ENCODE peak calls at places on chromosomes 12 and 14, in five cellular contexts. X is GM03348, F is fibroblast of mammary gland, N is lung, B is NCI-H774. C is an unnamed sample.

GRCh38 chr14:68971411-68972035 is 7.6 kb downstream of the ACTN1 start:
- DNase-seq in X (no peak), F (no peak), N (no peak), B (no peak), C (no peak)

GRCh38 chr12:53532524-53533445 is 25.5 kb upstream of the NPFF start:
- DNase-seq in X (no peak), F (no peak), N (no peak), B (no peak), C (no peak)

GRCh38 chr12:104605685-104606084 is 148.9 kb downstream of the CHST11 start:
- DNase-seq in X (peak), F (peak), N (peak), B (no peak), C (no peak)

GRCh38 chr14:35818346-35819115 is 7.6 kb upstream of the BRMS1L start:
- DNase-seq in X (peak), F (peak), N (no peak), B (peak), C (no peak)

GRCh38 chr12:120368789-120369475 is at the start of gene MSI1:
- DNase-seq in X (peak), F (no peak), N (no peak), B (no peak), C (no peak)

GRCh38 chr12:3458041-3458440 is 33.0 kb upstream of the PRMT8 start:
- DNase-seq in X (no peak), F (peak), N (no peak), B (no peak), C (no peak)

GRCh38 chr12:31363416-31363809 is 37.5 kb upstream of the SINHCAF start:
- DNase-seq in X (no peak), F (no peak), N (no peak), B (no peak), C (no peak)

GRCh38 chr14:75604979-75605825 is 26.8 kb downstream of the FLVCR2 start:
- DNase-seq in X (no peak), F (peak), N (peak), B (no peak), C (no peak)

GRCh38 chr12:43501705-43502104 is 50.3 kb downstream of the ADAMTS20 start:
- DNase-seq in X (peak), F (peak), N (no peak), B (no peak), C (no peak)

GRCh38 chr12:53980448-53981388 is 4.2 kb upstream of the HOXC10 start:
- DNase-seq in X (no peak), F (no peak), N (no peak), B (no peak), C (no peak)

GRCh38 chr14:38310420-38310995 is 54.6 kb upstream of the CLEC14A start:
- DNase-seq in X (no peak), F (no peak), N (no peak), B (no peak), C (no peak)

GRCh38 chr12:70724444-70724843 is 87.2 kb upstream of the PTPRB start:
- DNase-seq in X (no peak), F (peak), N (no peak), B (no peak), C (no peak)

GRCh38 chr12:58969227-58969626 is 48.9 kb upstream of the LRIG3 start:
- DNase-seq in X (no peak), F (no peak), N (no peak), B (no peak), C (no peak)

GRCh38 chr12:52836042-52836466 is 1.9 kb upstream of the KRT79 start:
- DNase-seq in X (peak), F (peak), N (no peak), B (no peak), C (no peak)

GRCh38 chr14:74826574-74826973 is 49.4 kb downstream of the PROX2 start:
- DNase-seq in X (no peak), F (no peak), N (no peak), B (no peak), C (no peak)

GRCh38 chr14:101465795-101466448 is 95.4 kb upstream of the DIO3 start:
- DNase-seq in X (no peak), F (no peak), N (no peak), B (no peak), C (no peak)

GRCh38 chr14:72476657-72477499 is 417.0 kb downstream of the DPF3 start:
- DNase-seq in X (peak), F (peak), N (peak), B (no peak), C (no peak)

GRCh38 chr14:50821471-50822464 is 9.2 kb downstream of the NIN start:
- DNase-seq in X (no peak), F (no peak), N (peak), B (no peak), C (peak)

GRCh38 chr12:111636209-111636928 is 37.3 kb upstream of the ATXN2 start:
- DNase-seq in X (peak), F (peak), N (peak), B (no peak), C (no peak)

GRCh38 chr14:87434680-87435079 is 558.3 kb downstream of the GALC start:
- DNase-seq in X (no peak), F (no peak), N (no peak), B (no peak), C (no peak)

GRCh38 chr12:356276-356988 is 32.7 kb downstream of the KDM5A start:
- DNase-seq in X (peak), F (peak), N (no peak), B (no peak), C (no peak)

GRCh38 chr14:94630396-94630795 is 18.2 kb downstream of the SERPINA3 start:
- DNase-seq in X (no peak), F (no peak), N (no peak), B (no peak), C (no peak)

GRCh38 chr12:122753213-122753571 is 568 bp downstream of the DENR start:
- DNase-seq in X (no peak), F (no peak), N (no peak), B (no peak), C (no peak)

GRCh38 chr14:78278464-78278863 is 108.3 kb downstream of the NRXN3 start:
- DNase-seq in X (no peak), F (no peak), N (no peak), B (peak), C (no peak)

GRCh38 chr14:22979748-22980392 is 2.5 kb downstream of the AJUBA start:
- DNase-seq in X (peak), F (no peak), N (no peak), B (no peak), C (no peak)

GRCh38 chr12:132836803-132837331 is 8.2 kb upstream of the GOLGA3 start:
- DNase-seq in X (no peak), F (no peak), N (no peak), B (no peak), C (no peak)

GRCh38 chr12:71605034-71605433 is 58.6 kb downstream of the ZFC3H1 start:
- DNase-seq in X (no peak), F (no peak), N (no peak), B (peak), C (no peak)

GRCh38 chr14:73462078-73462715 is 3.9 kb upstream of the NUMB start:
- DNase-seq in X (peak), F (peak), N (peak), B (peak), C (no peak)